ENCODE peak calls at places on chromosomes 3 and 15, in five cellular contexts. H is IMR-90; F is PC-9; P is hepatocyte; E is CD8-positive, alpha-beta T cell. V is an unnamed sample.

GRCh38 chr3:67647390-67647878 is 7.0 kb downstream of the SUCLG2 start:
- DNase-seq in F (peak; percentile 86), P (peak; percentile 86), E (no peak), H (peak; percentile 99), V (peak; percentile 94)

GRCh38 chr15:31439328-31439727 is 112.7 kb downstream of the KLF13 start:
- DNase-seq in H (no peak), E (no peak), F (no peak), P (no peak), V (no peak)

GRCh38 chr3:143972155-143972494 is 502 bp downstream of the DIPK2A start:
- DNase-seq in H (no peak), E (no peak), P (no peak), F (no peak), V (no peak)

GRCh38 chr15:95267476-95267875 is 1036.1 kb downstream of the MCTP2 start:
- DNase-seq in P (no peak), H (no peak), F (no peak), E (no peak), V (no peak)

GRCh38 chr3:160400631-160401150 is 1.2 kb downstream of the SMC4 start:
- DNase-seq in F (no peak), E (no peak), P (peak; percentile 55), H (no peak), V (no peak)

GRCh38 chr3:94036909-94037507 is 8.6 kb upstream of the STX19 start:
- DNase-seq in F (peak; percentile 35), H (peak; percentile 62), E (no peak), P (peak; percentile 7), V (no peak)

GRCh38 chr3:158830391-158830790 is 28.5 kb downstream of the MFSD1 start:
- DNase-seq in F (no peak), H (peak; percentile 48), E (no peak), P (no peak), V (no peak)

GRCh38 chr3:15171096-15171495 is 35.0 kb upstream of the CAPN7 start:
- DNase-seq in H (no peak), F (no peak), P (peak; percentile 22), E (no peak), V (no peak)

GRCh38 chr3:115790759-115791158 is 167.4 kb downstream of the GAP43 start:
- DNase-seq in E (peak; percentile 25), F (peak; percentile 91), H (peak; percentile 99), P (peak; percentile 79), V (peak; percentile 82)

GRCh38 chr3:71050521-71051258 is 532.8 kb downstream of the FOXP1 start:
- DNase-seq in P (no peak), E (peak; percentile 14), F (no peak), H (peak; percentile 62), V (no peak)

GRCh38 chr3:192745150-192745549 is 17.8 kb upstream of the FGF12 start:
- DNase-seq in E (no peak), H (no peak), P (no peak), F (peak; percentile 33), V (no peak)

GRCh38 chr3:196650740-196651311 is 11.3 kb downstream of the NRROS start:
- DNase-seq in H (peak; percentile 98), E (no peak), P (peak; percentile 84), F (peak; percentile 95), V (peak; percentile 95)

GRCh38 chr3:69204315-69204957 is 82.0 kb upstream of the LMOD3 start:
- DNase-seq in P (peak; percentile 45), H (peak; percentile 22), E (no peak), F (no peak), V (no peak)

GRCh38 chr15:67839358-67839928 is 402 bp downstream of the RNU6-1 start:
- DNase-seq in P (no peak), H (peak; percentile 27), E (no peak), F (peak; percentile 61), V (no peak)

GRCh38 chr3:184690236-184690883 is 21.5 kb downstream of the MAGEF1 start:
- DNase-seq in P (no peak), E (no peak), F (no peak), H (no peak), V (no peak)

GRCh38 chr15:71440479-71441071 is 325.3 kb downstream of the THSD4 start:
- DNase-seq in E (no peak), F (peak; percentile 53), H (peak; percentile 80), P (peak; percentile 38), V (peak; percentile 40)

GRCh38 chr3:4550957-4551754 is 58.0 kb downstream of the ITPR1 start:
- DNase-seq in P (no peak), H (no peak), F (no peak), E (no peak), V (no peak)

GRCh38 chr3:111761309-111761795 is 97.7 kb upstream of the PHLDB2 start:
- DNase-seq in F (peak; percentile 73), H (peak; percentile 85), E (no peak), P (no peak), V (peak; percentile 60)

GRCh38 chr15:49644364-49644794 is 23.5 kb downstream of the DTWD1 start:
- DNase-seq in E (no peak), H (peak; percentile 54), F (no peak), P (no peak), V (no peak)

GRCh38 chr15:67138946-67139855 is 73.8 kb downstream of the SMAD3 start:
- DNase-seq in H (peak; percentile 52), F (no peak), P (no peak), E (no peak), V (no peak)

GRCh38 chr15:40122239-40122638 is 13.6 kb upstream of the BMF start:
- DNase-seq in E (no peak), P (no peak), H (no peak), F (no peak), V (no peak)

GRCh38 chr15:40045572-40046217 is 6.7 kb upstream of the SRP14 start:
- DNase-seq in H (no peak), P (no peak), F (no peak), E (no peak), V (no peak)

GRCh38 chr3:117603097-117603496 is 893.5 kb downstream of the TUSC7 start:
- DNase-seq in H (no peak), P (no peak), E (no peak), F (no peak), V (no peak)

GRCh38 chr15:65837301-65838283 is 31.7 kb upstream of the RAB11A start:
- DNase-seq in F (no peak), P (no peak), E (no peak), H (no peak), V (no peak)

GRCh38 chr3:129936757-129937156 is 37.8 kb upstream of the TRH start:
- DNase-seq in H (peak; percentile 28), E (peak; percentile 4), P (no peak), F (no peak), V (no peak)

GRCh38 chr3:38038447-38038911 is 529 bp upstream of the DLEC1 start:
- DNase-seq in P (no peak), H (no peak), E (no peak), F (no peak), V (no peak)

GRCh38 chr15:82950746-82951370 is 1.7 kb downstream of the HOMER2 start:
- DNase-seq in H (no peak), E (no peak), P (no peak), F (no peak), V (no peak)

DNA sequence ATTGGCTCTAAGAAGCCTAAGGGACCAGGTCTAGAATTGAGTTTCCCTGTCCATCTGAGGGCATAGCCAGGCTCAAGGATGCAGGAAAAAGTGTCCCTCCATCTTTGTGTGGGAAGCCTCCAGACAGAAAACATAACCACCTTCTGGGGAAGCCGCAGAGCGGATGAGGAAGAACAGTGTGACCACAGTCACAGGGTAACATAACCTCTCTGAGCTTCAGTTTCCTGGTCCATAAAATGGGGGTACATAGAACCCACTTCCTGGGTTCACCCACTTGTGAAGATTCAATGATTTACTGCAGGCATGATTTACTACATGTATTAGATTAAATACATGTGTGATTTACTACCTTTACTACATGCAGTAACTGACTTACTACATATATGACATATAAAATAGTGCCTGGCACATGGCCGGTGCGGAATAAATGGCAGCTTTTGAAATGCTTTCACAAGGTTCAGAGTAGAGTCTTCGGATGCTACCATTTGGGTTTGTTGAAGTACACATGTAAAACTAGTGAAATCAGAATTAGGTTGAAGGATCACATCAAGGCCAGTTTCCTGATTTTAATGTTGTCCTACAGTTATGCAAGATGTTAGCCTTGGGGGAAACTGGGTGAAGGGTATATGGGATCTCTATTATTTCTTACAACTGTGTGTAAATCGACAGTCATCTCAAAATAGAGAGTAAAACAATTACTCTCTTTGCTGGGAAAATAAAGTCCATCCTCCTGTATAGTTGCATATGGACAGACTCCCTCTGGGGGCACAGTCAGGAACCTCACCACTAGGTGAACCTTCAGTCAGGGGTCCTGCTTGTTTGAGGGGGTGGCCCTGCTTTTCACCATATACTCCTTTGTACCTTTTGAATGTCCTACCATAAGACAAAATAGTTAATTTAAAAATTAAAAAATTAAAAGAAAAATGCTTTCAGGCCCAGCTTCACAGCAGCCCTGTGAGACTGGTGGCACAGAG is 86.0 kb downstream of the SEMA5B start:
- DNase-seq in E (no peak), P (no peak), H (no peak), F (no peak), V (no peak)
- TF ChIP-seq CTCF in E (no peak), P (peak; percentile 19), H (peak; percentile 37), F (peak; percentile 69), V (peak; percentile 56)

DNA sequence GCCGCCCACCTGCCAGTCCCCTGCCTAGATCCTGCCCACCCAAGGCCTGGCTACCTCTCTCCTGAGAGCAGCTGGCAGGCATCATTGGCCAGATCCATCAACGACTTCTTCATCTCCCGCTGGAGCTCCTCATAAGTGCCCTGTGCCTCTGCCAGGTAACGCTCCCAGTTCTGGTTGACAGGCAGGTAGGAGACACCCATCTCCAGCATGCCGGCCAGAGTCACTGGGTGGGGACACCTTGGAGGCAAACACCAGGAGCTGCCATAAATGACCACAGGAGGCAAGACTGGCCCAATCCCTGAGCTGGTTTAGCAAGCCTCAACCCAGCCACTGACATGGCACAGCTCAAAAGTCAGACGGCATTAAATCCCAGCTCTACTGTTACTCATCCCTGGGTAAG is 7.5 kb downstream of the POLG start:
- DNase-seq in E (no peak), F (no peak), H (no peak), P (no peak), V (no peak)
- H3K36me3 ChIP-seq in E (peaks cover 93% of the 10 kb centered on the region), F (peaks cover 47% of the 10 kb centered on the region), H (peaks cover 89% of the 10 kb centered on the region), P (peaks cover 4% of the 10 kb centered on the region), V (peaks cover 74% of the 10 kb centered on the region)

GRCh38 chr3:174538116-174538515 is 321.0 kb upstream of the NAALADL2 start:
- DNase-seq in P (no peak), E (no peak), F (no peak), H (no peak), V (no peak)

GRCh38 chr3:174533286-174533685 is 325.8 kb upstream of the NAALADL2 start:
- DNase-seq in F (no peak), H (peak; percentile 76), E (no peak), P (no peak), V (peak; percentile 26)

GRCh38 chr3:174532776-174533175 is 326.4 kb upstream of the NAALADL2 start:
- DNase-seq in F (no peak), P (no peak), E (no peak), H (no peak), V (no peak)

GRCh38 chr3:174540081-174540480 is 319.1 kb upstream of the NAALADL2 start:
- DNase-seq in P (no peak), F (no peak), H (no peak), E (no peak), V (no peak)

DNA sequence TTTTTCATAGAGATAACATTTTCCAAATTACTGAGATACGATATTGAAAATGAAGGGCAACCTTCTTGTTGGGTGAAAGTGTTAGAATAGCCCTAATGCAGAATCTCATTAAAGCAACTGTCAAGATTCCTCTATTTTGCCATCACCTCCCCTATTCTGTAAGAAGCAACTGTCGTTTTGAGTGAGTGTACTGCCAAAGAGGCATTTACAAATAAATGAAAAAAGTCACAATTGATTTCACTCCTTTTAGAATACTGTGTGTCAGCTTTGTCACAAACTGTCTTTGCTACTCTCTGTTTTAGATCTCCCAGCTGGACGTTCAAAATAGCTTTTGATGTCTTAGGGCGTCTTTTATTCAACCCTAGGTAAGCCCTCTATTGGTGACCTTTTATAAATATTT is 322.8 kb upstream of the NAALADL2 start:
- DNase-seq in F (no peak), H (no peak), E (no peak), P (no peak), V (no peak)
- TF ChIP-seq CTCF in F (no peak), H (no peak), E (no peak), P (no peak), V (no peak)

GRCh38 chr15:93007994-93008393 is 81.0 kb downstream of the RGMA start:
- DNase-seq in P (no peak), E (no peak), H (no peak), F (no peak), V (no peak)
- H3K36me3 ChIP-seq in P (peaks cover 5% of the 10 kb centered on the region), E (peaks cover 79% of the 10 kb centered on the region), H (peaks cover 60% of the 10 kb centered on the region), F (peaks cover 59% of the 10 kb centered on the region), V (peaks cover 31% of the 10 kb centered on the region)